ENCODE peak calls at places on chromosomes 16 and 17, in nine cellular contexts. One of them, this sample, is unnamed.

GRCh38 chr17:41666336-41666680 is 22.4 kb upstream of the EIF1 start:
- DNase-seq in right atrium auricular region: no peak
- DNase-seq in ovary: peak
- DNase-seq in right lobe of liver: no peak
- DNase-seq in esophagus muscularis mucosa: no peak
- DNase-seq in colonic mucosa: peak
- DNase-seq in A549: peak
- DNase-seq in fibroblast of pulmonary artery: peak
- DNase-seq in adrenal gland: peak
- DNase-seq in this sample: no peak

GRCh38 chr16:12488371-12488770 is 315.3 kb downstream of the CPPED1 start:
- DNase-seq in right atrium auricular region: no peak
- DNase-seq in ovary: no peak
- DNase-seq in right lobe of liver: no peak
- DNase-seq in esophagus muscularis mucosa: no peak
- DNase-seq in colonic mucosa: no peak
- DNase-seq in A549: no peak
- DNase-seq in fibroblast of pulmonary artery: no peak
- DNase-seq in adrenal gland: no peak
- DNase-seq in this sample: no peak

GRCh38 chr17:8289103-8289397 is 580 bp downstream of the RANGRF start:
- DNase-seq in right atrium auricular region: no peak
- DNase-seq in ovary: peak
- DNase-seq in right lobe of liver: no peak
- DNase-seq in esophagus muscularis mucosa: no peak
- DNase-seq in colonic mucosa: no peak
- DNase-seq in A549: no peak
- DNase-seq in fibroblast of pulmonary artery: no peak
- DNase-seq in adrenal gland: no peak
- DNase-seq in this sample: no peak

GRCh38 chr16:41439-42068 is 11.9 kb downstream of the POLR3K start:
- DNase-seq in right atrium auricular region: no peak
- DNase-seq in ovary: no peak
- DNase-seq in right lobe of liver: no peak
- DNase-seq in esophagus muscularis mucosa: no peak
- DNase-seq in colonic mucosa: no peak
- DNase-seq in A549: no peak
- DNase-seq in fibroblast of pulmonary artery: no peak
- DNase-seq in adrenal gland: no peak
- DNase-seq in this sample: no peak

GRCh38 chr17:40442392-40443195 is 656 bp upstream of the IGFBP4 start:
- DNase-seq in right atrium auricular region: no peak
- DNase-seq in ovary: peak
- DNase-seq in right lobe of liver: no peak
- DNase-seq in esophagus muscularis mucosa: no peak
- DNase-seq in colonic mucosa: peak
- DNase-seq in A549: peak
- DNase-seq in fibroblast of pulmonary artery: peak
- DNase-seq in adrenal gland: no peak
- DNase-seq in this sample: no peak

GRCh38 chr17:63701477-63702222 is 1.7 kb upstream of the LIMD2 start:
- DNase-seq in right atrium auricular region: no peak
- DNase-seq in ovary: no peak
- DNase-seq in right lobe of liver: no peak
- DNase-seq in esophagus muscularis mucosa: no peak
- DNase-seq in colonic mucosa: no peak
- DNase-seq in A549: no peak
- DNase-seq in fibroblast of pulmonary artery: no peak
- DNase-seq in adrenal gland: no peak
- DNase-seq in this sample: no peak

GRCh38 chr16:83215417-83216001 is 588.7 kb downstream of the CDH13 start:
- DNase-seq in right atrium auricular region: no peak
- DNase-seq in ovary: no peak
- DNase-seq in right lobe of liver: peak
- DNase-seq in esophagus muscularis mucosa: no peak
- DNase-seq in colonic mucosa: peak
- DNase-seq in A549: peak
- DNase-seq in fibroblast of pulmonary artery: peak
- DNase-seq in adrenal gland: peak
- DNase-seq in this sample: no peak

GRCh38 chr17:4366312-4367063 is at the start of gene UBE2G1:
- DNase-seq in right atrium auricular region: peak
- DNase-seq in ovary: peak
- DNase-seq in right lobe of liver: peak
- DNase-seq in esophagus muscularis mucosa: peak
- DNase-seq in colonic mucosa: peak
- DNase-seq in A549: peak
- DNase-seq in fibroblast of pulmonary artery: peak
- DNase-seq in adrenal gland: peak
- DNase-seq in this sample: peak

GRCh38 chr16:46949216-46949892 is 24.1 kb downstream of the DNAJA2 start:
- DNase-seq in right atrium auricular region: no peak
- DNase-seq in ovary: no peak
- DNase-seq in right lobe of liver: no peak
- DNase-seq in esophagus muscularis mucosa: no peak
- DNase-seq in colonic mucosa: no peak
- DNase-seq in A549: no peak
- DNase-seq in fibroblast of pulmonary artery: no peak
- DNase-seq in adrenal gland: no peak
- DNase-seq in this sample: no peak

GRCh38 chr16:66176111-66176510 is 190.4 kb upstream of the CDH5 start:
- DNase-seq in right atrium auricular region: no peak
- DNase-seq in ovary: no peak
- DNase-seq in right lobe of liver: no peak
- DNase-seq in esophagus muscularis mucosa: no peak
- DNase-seq in colonic mucosa: no peak
- DNase-seq in A549: no peak
- DNase-seq in fibroblast of pulmonary artery: no peak
- DNase-seq in adrenal gland: no peak
- DNase-seq in this sample: no peak
- H3K4me3 ChIP-seq in right atrium auricular region: no peak
- H3K4me3 ChIP-seq in ovary: no peak
- H3K4me3 ChIP-seq in right lobe of liver: no peak
- H3K4me3 ChIP-seq in esophagus muscularis mucosa: no peak
- H3K4me3 ChIP-seq in colonic mucosa: no peak
- H3K4me3 ChIP-seq in A549: no peak
- H3K4me3 ChIP-seq in fibroblast of pulmonary artery: no peak
- H3K4me3 ChIP-seq in adrenal gland: no peak
- H3K4me3 ChIP-seq in this sample: no peak

GRCh38 chr16:3264137-3265036 is 8.0 kb upstream of the MEFV start:
- DNase-seq in right atrium auricular region: peak
- DNase-seq in ovary: peak
- DNase-seq in right lobe of liver: peak
- DNase-seq in esophagus muscularis mucosa: peak
- DNase-seq in colonic mucosa: peak
- DNase-seq in A549: peak
- DNase-seq in fibroblast of pulmonary artery: peak
- DNase-seq in adrenal gland: peak
- DNase-seq in this sample: peak
- TF ChIP-seq CTCF in right atrium auricular region: peak
- TF ChIP-seq CTCF in ovary: peak
- TF ChIP-seq CTCF in right lobe of liver: no peak
- TF ChIP-seq CTCF in esophagus muscularis mucosa: peak
- TF ChIP-seq CTCF in colonic mucosa: no peak
- TF ChIP-seq CTCF in A549: no peak
- TF ChIP-seq CTCF in fibroblast of pulmonary artery: peak
- TF ChIP-seq CTCF in adrenal gland: no peak
- TF ChIP-seq CTCF in this sample: peak

GRCh38 chr17:72116692-72117469 is 3.9 kb upstream of the SOX9 start:
- DNase-seq in right atrium auricular region: no peak
- DNase-seq in ovary: no peak
- DNase-seq in right lobe of liver: peak
- DNase-seq in esophagus muscularis mucosa: no peak
- DNase-seq in colonic mucosa: peak
- DNase-seq in A549: no peak
- DNase-seq in fibroblast of pulmonary artery: peak
- DNase-seq in adrenal gland: no peak
- DNase-seq in this sample: no peak
- H3K4me3 ChIP-seq in right atrium auricular region: no peak
- H3K4me3 ChIP-seq in ovary: no peak
- H3K4me3 ChIP-seq in right lobe of liver: peak
- H3K4me3 ChIP-seq in esophagus muscularis mucosa: peak
- H3K4me3 ChIP-seq in colonic mucosa: peak
- H3K4me3 ChIP-seq in A549: peak
- H3K4me3 ChIP-seq in fibroblast of pulmonary artery: peak
- H3K4me3 ChIP-seq in adrenal gland: no peak
- H3K4me3 ChIP-seq in this sample: peak

DNA sequence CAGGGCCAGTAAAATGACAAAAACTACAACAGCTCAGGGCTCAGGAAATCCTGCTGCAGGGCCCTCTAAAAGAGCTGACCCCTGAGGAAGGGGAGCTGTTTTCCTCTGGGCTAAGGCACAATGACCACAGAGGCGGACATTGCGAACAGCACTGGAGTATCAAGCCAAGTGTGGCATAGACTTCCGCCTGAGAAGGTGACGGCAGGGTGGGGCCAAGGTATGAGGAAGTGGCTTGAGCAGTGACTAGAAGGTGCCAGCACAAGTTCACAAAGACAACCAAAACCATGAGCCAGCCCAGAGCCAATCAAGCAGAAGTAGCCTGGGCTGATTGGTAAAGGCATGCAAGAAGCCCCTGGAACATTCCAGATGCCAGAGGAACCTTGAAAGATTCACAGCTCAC is 13.9 kb downstream of the ERN2 start:
- DNase-seq in right atrium auricular region: no peak
- DNase-seq in ovary: no peak
- DNase-seq in right lobe of liver: no peak
- DNase-seq in esophagus muscularis mucosa: no peak
- DNase-seq in colonic mucosa: peak
- DNase-seq in A549: no peak
- DNase-seq in fibroblast of pulmonary artery: no peak
- DNase-seq in adrenal gland: no peak
- DNase-seq in this sample: no peak
- TF ChIP-seq CTCF in right atrium auricular region: no peak
- TF ChIP-seq CTCF in ovary: no peak
- TF ChIP-seq CTCF in right lobe of liver: no peak
- TF ChIP-seq CTCF in esophagus muscularis mucosa: no peak
- TF ChIP-seq CTCF in colonic mucosa: no peak
- TF ChIP-seq CTCF in A549: no peak
- TF ChIP-seq CTCF in fibroblast of pulmonary artery: no peak
- TF ChIP-seq CTCF in adrenal gland: no peak
- TF ChIP-seq CTCF in this sample: no peak

DNA sequence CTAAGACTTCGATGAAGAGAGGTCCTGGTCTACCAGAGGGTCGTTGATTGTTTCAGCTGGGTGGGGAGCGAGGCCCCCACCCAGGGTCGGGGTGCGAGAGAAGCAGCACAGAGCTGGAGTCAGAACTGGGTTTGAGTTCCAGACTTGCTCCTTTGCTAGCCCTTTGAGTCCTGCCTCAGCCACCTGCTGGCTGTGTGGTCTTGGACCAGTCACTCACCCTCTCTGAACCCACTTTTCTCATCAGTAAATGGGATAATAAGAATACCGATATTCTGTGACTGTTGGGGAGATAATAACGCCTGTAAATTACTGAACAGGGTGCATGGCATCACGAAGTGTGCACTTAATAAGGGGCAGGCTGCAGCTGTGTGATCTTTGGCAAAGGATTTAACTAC is 427 bp upstream of the MMP28 start:
- DNase-seq in right atrium auricular region: no peak
- DNase-seq in ovary: no peak
- DNase-seq in right lobe of liver: no peak
- DNase-seq in esophagus muscularis mucosa: no peak
- DNase-seq in colonic mucosa: no peak
- DNase-seq in A549: no peak
- DNase-seq in fibroblast of pulmonary artery: no peak
- DNase-seq in adrenal gland: no peak
- DNase-seq in this sample: no peak
- H3K4me3 ChIP-seq in right atrium auricular region: peak
- H3K4me3 ChIP-seq in ovary: peak
- H3K4me3 ChIP-seq in right lobe of liver: peak
- H3K4me3 ChIP-seq in esophagus muscularis mucosa: peak
- H3K4me3 ChIP-seq in colonic mucosa: peak
- H3K4me3 ChIP-seq in A549: peak
- H3K4me3 ChIP-seq in fibroblast of pulmonary artery: peak
- H3K4me3 ChIP-seq in adrenal gland: no peak
- H3K4me3 ChIP-seq in this sample: peak

DNA sequence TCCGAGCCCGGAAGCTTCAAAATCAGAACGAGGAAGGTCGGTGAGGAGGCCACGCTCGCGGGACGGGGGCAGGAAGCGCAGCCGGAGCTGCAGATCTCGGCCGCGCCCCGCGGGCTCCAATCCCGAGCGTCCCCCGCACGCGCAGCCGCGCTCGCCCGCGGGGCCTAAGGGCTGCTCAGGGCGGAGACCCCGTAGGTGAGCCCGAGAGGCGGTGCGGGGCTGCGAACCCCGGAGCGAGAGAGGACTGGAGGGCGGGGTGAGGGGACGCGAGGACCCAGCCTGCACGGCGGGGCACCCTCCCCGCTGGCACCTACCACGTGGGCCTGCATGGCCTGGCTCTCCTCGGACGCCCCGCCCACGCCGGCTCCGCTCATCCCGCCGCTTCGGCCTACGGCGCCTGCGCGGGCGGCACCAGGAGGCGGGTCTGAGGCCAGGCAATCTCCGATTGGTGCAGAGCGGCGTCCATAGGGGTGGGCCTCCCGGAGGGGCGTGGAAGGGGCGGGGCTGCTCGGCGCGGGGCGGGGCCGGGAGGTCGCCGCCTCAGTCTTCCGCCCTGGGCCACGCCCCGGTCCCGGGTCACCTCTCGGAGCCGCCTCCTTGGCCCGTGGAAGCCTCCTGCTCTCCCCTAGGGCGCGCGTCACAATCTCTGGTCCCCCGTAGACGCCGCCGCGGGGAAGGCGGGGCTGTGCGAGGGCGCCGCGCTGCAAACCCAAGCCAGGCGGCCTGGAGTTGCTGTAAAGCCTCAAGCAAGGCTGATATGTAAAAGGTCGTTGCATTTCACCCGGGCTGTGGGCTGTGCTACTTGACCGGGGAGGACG is 27.8 kb upstream of the METRNL start:
- DNase-seq in right atrium auricular region: peak
- DNase-seq in ovary: peak
- DNase-seq in right lobe of liver: peak
- DNase-seq in esophagus muscularis mucosa: peak
- DNase-seq in colonic mucosa: peak
- DNase-seq in A549: peak
- DNase-seq in fibroblast of pulmonary artery: peak
- DNase-seq in adrenal gland: peak
- DNase-seq in this sample: peak
- TF ChIP-seq CTCF in right atrium auricular region: no peak
- TF ChIP-seq CTCF in ovary: no peak
- TF ChIP-seq CTCF in right lobe of liver: no peak
- TF ChIP-seq CTCF in esophagus muscularis mucosa: no peak
- TF ChIP-seq CTCF in colonic mucosa: no peak
- TF ChIP-seq CTCF in A549: no peak
- TF ChIP-seq CTCF in fibroblast of pulmonary artery: no peak
- TF ChIP-seq CTCF in adrenal gland: no peak
- TF ChIP-seq CTCF in this sample: no peak

DNA sequence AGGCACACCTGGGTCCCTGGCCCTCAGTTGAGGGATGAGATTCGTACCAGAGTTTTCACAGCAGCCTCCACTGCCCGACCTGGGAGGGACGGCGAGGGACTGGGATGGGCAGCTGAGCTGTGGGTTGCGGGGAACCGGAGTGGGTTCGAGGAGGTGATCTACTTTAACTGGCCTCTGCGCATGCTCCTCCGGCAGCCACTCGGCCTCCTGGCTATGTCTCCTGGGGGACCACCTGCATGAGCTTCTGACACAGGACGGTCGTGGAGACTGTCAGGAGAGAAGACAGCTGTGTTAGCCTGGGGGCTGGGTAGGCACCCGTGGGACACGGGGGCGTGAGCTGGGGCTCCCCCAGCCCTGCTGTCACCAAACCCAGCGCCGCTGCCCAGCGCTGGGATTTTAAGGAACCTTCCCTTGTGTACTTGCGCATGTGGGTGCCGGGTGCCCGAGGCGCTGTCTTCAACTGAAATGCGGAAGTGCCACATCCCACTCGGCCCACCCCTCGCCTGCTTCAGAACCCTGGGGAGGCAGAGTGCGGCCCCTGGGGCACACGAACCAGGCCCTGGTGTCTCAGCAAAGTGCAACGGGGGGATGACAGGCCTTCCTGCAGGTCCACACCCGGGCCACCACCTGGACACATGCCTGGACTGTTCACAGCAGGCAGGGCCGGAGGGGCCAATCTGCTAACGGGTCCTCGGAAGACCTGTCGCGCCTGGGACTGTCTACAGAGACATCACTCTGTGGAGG is 36.4 kb downstream of the SLC7A5 start:
- DNase-seq in right atrium auricular region: no peak
- DNase-seq in ovary: no peak
- DNase-seq in right lobe of liver: no peak
- DNase-seq in esophagus muscularis mucosa: no peak
- DNase-seq in colonic mucosa: no peak
- DNase-seq in A549: no peak
- DNase-seq in fibroblast of pulmonary artery: no peak
- DNase-seq in adrenal gland: no peak
- DNase-seq in this sample: no peak
- H3K4me3 ChIP-seq in right atrium auricular region: no peak
- H3K4me3 ChIP-seq in ovary: no peak
- H3K4me3 ChIP-seq in right lobe of liver: no peak
- H3K4me3 ChIP-seq in esophagus muscularis mucosa: no peak
- H3K4me3 ChIP-seq in colonic mucosa: no peak
- H3K4me3 ChIP-seq in A549: no peak
- H3K4me3 ChIP-seq in fibroblast of pulmonary artery: no peak
- H3K4me3 ChIP-seq in adrenal gland: no peak
- H3K4me3 ChIP-seq in this sample: no peak

This sample was measured in AG09309.